ENCODE peak calls at places on chromosomes 1 and 21, in five cellular contexts. L, B, S, U and O are unnamed samples.

GRCh38 chr1:74467786-74468377 is 44.5 kb downstream of the LRRC53 start:
- DNase-seq in U (no peak), S (no peak), B (no peak), L (no peak), O (no peak)

GRCh38 chr1:221169447-221169889 is 290.2 kb downstream of the HLX start:
- DNase-seq in U (peak), S (no peak), B (no peak), L (peak), O (no peak)

GRCh38 chr1:77642196-77642595 is 40.3 kb downstream of the ZZZ3 start:
- DNase-seq in U (no peak), B (no peak), S (no peak), L (no peak), O (no peak)

GRCh38 chr1:203051841-203052324 is 25.6 kb downstream of the PPFIA4 start:
- DNase-seq in B (no peak), U (no peak), L (no peak), S (no peak), O (no peak)

GRCh38 chr1:215637041-215637573 is 70.0 kb downstream of the KCTD3 start:
- DNase-seq in B (no peak), L (no peak), U (no peak), S (no peak), O (no peak)

GRCh38 chr1:223683586-223684487 is 18.3 kb upstream of the CAPN8 start:
- DNase-seq in B (peak), U (peak), L (no peak), S (no peak), O (no peak)

GRCh38 chr1:53949023-53949611 is 3.0 kb downstream of the LRRC42 start:
- DNase-seq in B (peak), L (no peak), U (peak), S (no peak), O (no peak)

GRCh38 chr1:116751149-116751548 is 3.1 kb upstream of the CD2 start:
- DNase-seq in L (no peak), S (no peak), U (no peak), B (no peak), O (no peak)

GRCh38 chr1:47853059-47853458 is 144.1 kb downstream of the TRABD2B start:
- DNase-seq in L (no peak), S (no peak), B (no peak), U (no peak), O (no peak)

GRCh38 chr21:38416791-38417190 is 81.5 kb downstream of the ERG start:
- DNase-seq in B (no peak), L (no peak), S (no peak), U (no peak), O (no peak)

GRCh38 chr1:30048905-30049304 is 674.5 kb downstream of the MATN1 start:
- DNase-seq in U (no peak), S (no peak), B (no peak), L (no peak), O (no peak)

GRCh38 chr1:7422081-7422480 is 349.0 kb upstream of the VAMP3 start:
- DNase-seq in U (no peak), L (no peak), S (no peak), B (no peak), O (no peak)

GRCh38 chr21:45317401-45318145 is 29.9 kb upstream of the POFUT2 start:
- DNase-seq in L (no peak), U (peak), B (no peak), S (no peak), O (peak)

GRCh38 chr1:85024736-85025135 is 23.6 kb downstream of the MCOLN3 start:
- DNase-seq in S (no peak), L (no peak), B (no peak), U (no peak), O (no peak)

GRCh38 chr1:175410560-175410959 is 218.0 kb upstream of the KIAA0040 start:
- DNase-seq in L (no peak), U (no peak), S (no peak), B (peak), O (no peak)

GRCh38 chr1:207025144-207025880 is 7.2 kb downstream of the C1orf116 start:
- DNase-seq in B (no peak), L (no peak), U (peak), S (no peak), O (no peak)

GRCh38 chr21:32951041-32951440 is 74.7 kb upstream of the OLIG2 start:
- DNase-seq in L (no peak), U (peak), S (no peak), B (no peak), O (no peak)

GRCh38 chr1:65389296-65389695 is 31.2 kb upstream of the LEPR start:
- DNase-seq in L (no peak), S (no peak), U (peak), B (no peak), O (no peak)

GRCh38 chr1:196689001-196689400 is 37.2 kb downstream of the CFH start:
- DNase-seq in U (no peak), B (no peak), S (no peak), L (no peak), O (no peak)

GRCh38 chr21:18954415-18954972 is 550.9 kb upstream of the TMPRSS15 start:
- DNase-seq in B (no peak), U (no peak), S (no peak), L (no peak), O (no peak)

GRCh38 chr1:2266301-2266967 is 38.3 kb downstream of the SKI start:
- DNase-seq in S (no peak), B (no peak), U (no peak), L (no peak), O (no peak)

GRCh38 chr1:112544011-112544688 is 35.4 kb downstream of the WNT2B start:
- DNase-seq in B (peak), L (no peak), S (no peak), U (no peak), O (peak)

GRCh38 chr1:179177182-179177581 is 52.3 kb downstream of the ABL2 start:
- DNase-seq in B (no peak), S (no peak), U (no peak), L (no peak), O (no peak)

GRCh38 chr21:14306143-14306907 is 76.6 kb downstream of the HSPA13 start:
- DNase-seq in B (peak), L (no peak), U (no peak), S (no peak), O (no peak)

GRCh38 chr1:13513885-13514546 is at the start of gene LRRC38:
- DNase-seq in B (no peak), S (no peak), U (no peak), L (no peak), O (no peak)

GRCh38 chr1:187451238-187451637 is 622.5 kb downstream of the PLA2G4A start:
- DNase-seq in S (no peak), B (no peak), L (no peak), U (no peak), O (no peak)

GRCh38 chr1:11569954-11570353 is 84.3 kb downstream of the FBXO2 start:
- DNase-seq in B (no peak), L (no peak), S (no peak), U (no peak), O (no peak)

GRCh38 chr1:24107462-24108225 is 4.3 kb downstream of the MYOM3 start:
- DNase-seq in U (no peak), B (no peak), L (no peak), S (no peak), O (peak)

GRCh38 chr1:159266832-159267231 is 35.3 kb upstream of the FCER1A start:
- DNase-seq in S (no peak), L (no peak), U (no peak), B (peak), O (no peak)

GRCh38 chr1:21308847-21309652 is 18.8 kb upstream of the ECE1 start:
- DNase-seq in U (no peak), S (no peak), B (no peak), L (no peak), O (no peak)

GRCh38 chr1:44049839-44050238 is 18.6 kb upstream of the SLC6A9 start:
- DNase-seq in S (no peak), L (no peak), U (no peak), B (no peak), O (no peak)

GRCh38 chr1:33768821-33769220 is 95.1 kb upstream of the HMGB4 start:
- DNase-seq in L (no peak), U (no peak), B (no peak), S (no peak), O (no peak)
- TF ChIP-seq YY1 in L (no peak), U (no peak), B (no peak), S (no peak), O (no peak)

GRCh38 chr1:3473381-3473844 is 18.9 kb downstream of the ARHGEF16 start:
- DNase-seq in L (no peak), S (no peak), B (no peak), U (no peak), O (no peak)
- TF ChIP-seq YY1 in L (no peak), S (no peak), B (no peak), U (no peak), O (no peak)

GRCh38 chr1:94119796-94120590 is 955 bp downstream of the ABCA4 start:
- DNase-seq in B (no peak), L (no peak), U (peak), S (no peak), O (no peak)

GRCh38 chr1:94117250-94117851 is 3.6 kb downstream of the ABCA4 start:
- DNase-seq in L (no peak), B (no peak), S (no peak), U (no peak), O (no peak)

GRCh38 chr1:94119306-94119705 is 1.6 kb downstream of the ABCA4 start:
- DNase-seq in B (no peak), L (no peak), U (no peak), S (no peak), O (no peak)

GRCh38 chr1:94118013-94118412 is 2.9 kb downstream of the ABCA4 start:
- DNase-seq in L (no peak), S (no peak), U (no peak), B (no peak), O (no peak)

DNA sequence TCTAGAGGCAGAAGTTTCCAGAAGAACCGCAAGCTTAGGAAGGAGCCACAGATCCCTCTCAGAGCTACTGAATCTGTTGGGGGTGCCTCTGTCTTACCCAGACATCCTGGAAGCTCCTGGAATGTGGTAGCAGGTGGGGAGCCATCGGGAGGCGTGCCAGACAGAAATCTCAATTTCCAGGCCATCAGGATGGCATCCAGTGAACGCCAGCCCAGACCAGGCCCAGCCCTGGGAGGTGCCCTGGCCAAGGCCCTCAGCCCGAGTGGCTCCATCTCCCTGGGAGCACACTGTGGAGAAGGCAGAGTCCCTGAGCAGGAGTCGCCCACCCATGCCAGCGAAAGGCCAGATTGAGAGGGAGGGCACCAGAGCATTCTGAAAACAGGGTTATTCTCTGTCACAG is 2.5 kb downstream of the ABCA4 start:
- DNase-seq in S (no peak), U (no peak), L (no peak), B (no peak), O (no peak)
- TF ChIP-seq YY1 in S (no peak), U (no peak), L (no peak), B (no peak), O (no peak)

GRCh38 chr21:35909456-35910178 is 150.7 kb downstream of the SETD4 start:
- DNase-seq in B (no peak), U (no peak), S (no peak), L (no peak), O (no peak)

GRCh38 chr21:35905973-35906357 is 154.4 kb downstream of the SETD4 start:
- DNase-seq in B (no peak), U (no peak), S (no peak), L (no peak), O (no peak)

GRCh38 chr21:35908311-35909078 is 151.8 kb downstream of the SETD4 start:
- DNase-seq in B (peak), U (no peak), S (no peak), L (no peak), O (no peak)

GRCh38 chr21:35906587-35906986 is 153.7 kb downstream of the SETD4 start:
- DNase-seq in U (no peak), B (no peak), L (no peak), S (no peak), O (no peak)

GRCh38 chr21:35904995-35905972 is 155.0 kb downstream of the SETD4 start:
- DNase-seq in B (no peak), U (no peak), L (no peak), S (no peak), O (no peak)
- TF ChIP-seq YY1 in B (no peak), U (no peak), L (no peak), S (no peak), O (no peak)